ENCODE peak calls at places on chromosomes 16 and 17, in five cellular contexts. I is progenitor cell of endocrine pancreas; C is NCI-H1048; M is T follicular helper cell; T is stimulated activated CD4-positive, alpha-beta T cell treated with anti-CD3 and anti-CD28 coated beads, Interleukin-2, amount 100 ng/mL, for 24 hours. Y is an unnamed sample.

GRCh38 chr16:13540771-13541170 is 379.2 kb upstream of the ERCC4 start:
- DNase-seq in I (no peak), C (no peak), M (no peak), T (no peak), Y (no peak)

GRCh38 chr17:17346428-17347233 is 43.5 kb downstream of the NT5M start:
- DNase-seq in I (no peak), C (no peak), M (no peak), T (no peak), Y (no peak)

GRCh38 chr16:87582221-87582965 is 19.9 kb upstream of the JPH3 start:
- DNase-seq in I (no peak), C (no peak), M (no peak), T (no peak), Y (no peak)

GRCh38 chr16:2766430-2767139 is 10.5 kb downstream of the ELOB start:
- DNase-seq in I (no peak), C (no peak), M (no peak), T (no peak), Y (no peak)

GRCh38 chr17:55448681-55449080 is 27.0 kb upstream of the MMD start:
- DNase-seq in I (no peak), C (no peak), M (no peak), T (no peak), Y (no peak)

GRCh38 chr16:1481906-1482835 is 6.6 kb downstream of the PTX4 start:
- DNase-seq in I (no peak), C (no peak), M (no peak), T (no peak), Y (no peak)

GRCh38 chr17:6386041-6386630 is 48.8 kb downstream of the AIPL1 start:
- DNase-seq in I (no peak), C (no peak), M (no peak), T (no peak), Y (no peak)

GRCh38 chr16:88566158-88566557 is 4.0 kb upstream of the ZC3H18 start:
- DNase-seq in I (no peak), C (no peak), M (no peak), T (peak), Y (no peak)

GRCh38 chr16:5058476-5058875 is 7.3 kb downstream of the C16orf89 start:
- DNase-seq in I (no peak), C (no peak), M (no peak), T (no peak), Y (no peak)

GRCh38 chr17:45131616-45132301 is 556 bp downstream of the PLCD3 start:
- DNase-seq in I (peak), C (no peak), M (peak), T (peak), Y (no peak)

GRCh38 chr17:61485067-61485775 is 33.0 kb downstream of the TBX4 start:
- DNase-seq in I (no peak), C (no peak), M (no peak), T (no peak), Y (no peak)

GRCh38 chr17:39227364-39227919 is 1.7 kb upstream of the STAC2 start:
- DNase-seq in I (no peak), C (no peak), M (no peak), T (no peak), Y (no peak)

Y was measured in cortex of kidney.